ENCODE peak calls at places on chromosomes 4 and X, in four cellular contexts. C is GM12878, K is HepG2, V is H1. L is an unnamed sample.

GRCh38 chrX:78048036-78048435 is 56.0 kb upstream of the PGK1 start:
- DNase-seq in V (no peak), C (no peak), K (no peak), L (no peak)

GRCh38 chrX:43481601-43482000 is 174.5 kb upstream of the MAOA start:
- DNase-seq in K (no peak), C (no peak), V (no peak), L (no peak)

GRCh38 chr4:6198768-6199343 is 1.5 kb downstream of the JAKMIP1 start:
- DNase-seq in V (peak), C (no peak), K (no peak), L (no peak)

GRCh38 chrX:12065251-12065650 is 73.0 kb upstream of the FRMPD4 start:
- DNase-seq in C (no peak), K (no peak), V (peak), L (peak)

GRCh38 chr4:153988446-153988845 is 199.6 kb upstream of the SFRP2 start:
- DNase-seq in K (no peak), C (no peak), V (no peak), L (no peak)

GRCh38 chr4:127698789-127699200 is 31.4 kb upstream of the SLC25A31 start:
- DNase-seq in V (no peak), C (peak), K (no peak), L (no peak)

GRCh38 chrX:72466493-72466892 is 106.2 kb downstream of the HDAC8 start:
- DNase-seq in V (no peak), K (no peak), C (no peak), L (no peak)

GRCh38 chrX:16258936-16259335 is 91.7 kb downstream of the MAGEB17 start:
- DNase-seq in K (no peak), C (no peak), V (no peak), L (no peak)

GRCh38 chr4:76305033-76305687 is 1.4 kb upstream of the STBD1 start:
- DNase-seq in K (no peak), C (no peak), V (no peak), L (no peak)

GRCh38 chr4:117560329-117560728 is 474.0 kb upstream of the NDST3 start:
- DNase-seq in C (no peak), V (no peak), K (no peak), L (no peak)

GRCh38 chr4:13599159-13599558 is 28.4 kb downstream of the BOD1L1 start:
- DNase-seq in K (no peak), C (no peak), V (peak), L (peak)

GRCh38 chr4:139910106-139910505 is 243.9 kb downstream of the MAML3 start:
- DNase-seq in C (no peak), V (no peak), K (no peak), L (no peak)

GRCh38 chrX:140360284-140360683 is 144.6 kb downstream of the SOX3 start:
- DNase-seq in C (no peak), K (no peak), V (no peak), L (no peak)

GRCh38 chrX:24479924-24480722 is 15.0 kb downstream of the PDK3 start:
- DNase-seq in K (no peak), C (peak), V (no peak), L (no peak)

GRCh38 chr4:89586864-89587263 is 250.1 kb downstream of the SNCA start:
- DNase-seq in K (no peak), C (no peak), V (no peak), L (no peak)

GRCh38 chr4:180164799-180165198 is 2078.4 kb upstream of the TENM3 start:
- DNase-seq in C (no peak), K (peak), V (no peak), L (no peak)

GRCh38 chr4:116015062-116015461 is 901.6 kb upstream of the NDST4 start:
- DNase-seq in C (no peak), K (no peak), V (no peak), L (no peak)

GRCh38 chr4:158670975-158671664 is 567 bp downstream of the C4orf46 start:
- DNase-seq in V (no peak), K (peak), C (peak), L (no peak)

GRCh38 chr4:183286590-183287308 is 33.3 kb downstream of the CLDN22 start:
- DNase-seq in K (no peak), V (no peak), C (no peak), L (no peak)

GRCh38 chr4:176902710-176903323 is 110.1 kb upstream of the VEGFC start:
- DNase-seq in V (no peak), C (peak), K (no peak), L (no peak)

GRCh38 chr4:145539677-145540076 is 58.0 kb downstream of the SMAD1 start:
- DNase-seq in V (no peak), C (no peak), K (no peak), L (no peak)

GRCh38 chr4:173167793-173168395 is 717 bp upstream of the GALNT7 start:
- DNase-seq in K (no peak), V (no peak), C (no peak), L (no peak)

GRCh38 chrX:40952855-40953254 is 132.4 kb upstream of the USP9X start:
- DNase-seq in K (no peak), C (peak), V (no peak), L (no peak)

GRCh38 chr4:95499176-95499760 is 49.5 kb downstream of the UNC5C start:
- DNase-seq in K (no peak), C (no peak), V (no peak), L (no peak)

GRCh38 chr4:130073145-130073790 is 977.3 kb downstream of the C4orf33 start:
- DNase-seq in K (peak), V (no peak), C (no peak), L (no peak)

GRCh38 chrX:27136325-27136724 is 326.8 kb downstream of the PPP4R3C start:
- DNase-seq in V (no peak), C (no peak), K (no peak), L (no peak)

GRCh38 chr4:56723201-56723605 is 42.1 kb upstream of the HOPX start:
- DNase-seq in C (no peak), K (no peak), V (no peak), L (no peak)

GRCh38 chr4:8601556-8601955 is 9.0 kb downstream of the CPZ start:
- DNase-seq in K (no peak), V (no peak), C (no peak), L (no peak)

GRCh38 chr4:18109677-18110076 is 88.1 kb upstream of the LCORL start:
- DNase-seq in V (no peak), K (no peak), C (no peak), L (no peak)

GRCh38 chrX:53354669-53355068 is 67.8 kb downstream of the SMC1A start:
- DNase-seq in V (no peak), C (no peak), K (no peak), L (no peak)

GRCh38 chr4:1842339-1842895 is 13.5 kb downstream of the LETM1 start:
- DNase-seq in V (no peak), C (no peak), K (no peak), L (no peak)
- TF ChIP-seq SUZ12 in V (no peak), C (no peak), K (no peak), L (no peak)

GRCh38 chrX:63675716-63676115 is 109.3 kb downstream of the ARHGEF9 start:
- DNase-seq in V (no peak), C (no peak), K (no peak), L (no peak)
- TF ChIP-seq ZNF274 in V (no peak), C (no peak), K (no peak), L (no peak)

DNA sequence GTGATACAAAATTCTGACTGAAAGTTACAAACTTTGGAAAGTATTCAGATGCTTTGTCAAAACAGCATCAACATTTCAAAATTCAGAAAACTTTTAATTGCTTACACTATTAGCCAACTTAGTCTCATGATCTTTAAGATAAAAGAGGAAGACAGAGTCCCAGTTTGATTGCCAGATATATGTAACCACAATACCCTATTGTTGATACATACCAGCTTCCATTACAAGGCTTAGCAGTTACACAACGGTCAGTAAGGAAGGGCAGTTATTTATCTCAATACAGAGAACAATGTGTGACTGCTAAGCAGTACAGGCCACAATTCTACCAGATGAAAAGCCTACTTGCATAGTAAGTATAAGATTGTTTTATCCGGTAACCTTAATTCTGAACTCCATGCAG is 138.4 kb downstream of the SPANXN3 start:
- DNase-seq in V (no peak), K (no peak), C (no peak), L (no peak)
- TF ChIP-seq SUZ12 in V (no peak), K (no peak), C (no peak), L (no peak)

GRCh38 chr4:101418055-101418454 is 70.7 kb upstream of the PPP3CA start:
- DNase-seq in K (no peak), C (peak), V (no peak), L (no peak)

GRCh38 chr4:101414496-101414895 is 67.2 kb upstream of the PPP3CA start:
- DNase-seq in C (no peak), K (no peak), V (no peak), L (no peak)

GRCh38 chr4:101417046-101417445 is 69.7 kb upstream of the PPP3CA start:
- DNase-seq in K (no peak), C (no peak), V (no peak), L (no peak)

GRCh38 chr4:101418466-101418865 is 71.1 kb upstream of the PPP3CA start:
- DNase-seq in C (no peak), K (no peak), V (no peak), L (no peak)

DNA sequence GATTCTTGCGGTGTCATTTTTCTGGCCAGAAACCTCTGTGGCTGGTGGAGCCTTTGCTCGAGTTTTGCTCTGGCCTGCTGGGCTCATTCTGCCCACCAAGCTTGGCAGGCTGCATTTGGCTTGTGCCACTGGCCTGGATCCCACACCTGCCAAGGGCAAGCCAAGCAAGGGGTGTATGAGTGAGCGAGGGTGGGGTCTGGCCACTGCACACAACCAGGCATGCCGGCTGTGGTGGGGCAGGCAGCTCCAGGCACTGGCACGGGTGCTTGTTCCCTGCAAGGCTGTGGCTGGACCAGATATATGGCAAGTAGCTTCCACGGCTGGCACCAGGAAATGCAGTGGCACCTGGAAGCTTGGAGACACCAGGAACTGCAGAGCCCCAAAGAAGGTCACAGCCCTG is 68.6 kb upstream of the PPP3CA start:
- DNase-seq in K (no peak), C (no peak), V (no peak), L (no peak)
- TF ChIP-seq ZNF274 in K (no peak), C (no peak), V (no peak), L (no peak)

GRCh38 chrX:107674480-107675364 is 46.4 kb downstream of the PRPS1 start:
- DNase-seq in K (no peak), C (no peak), V (no peak), L (no peak)

GRCh38 chrX:107673401-107673800 is 45.1 kb downstream of the PRPS1 start:
- DNase-seq in K (no peak), V (no peak), C (no peak), L (no peak)

GRCh38 chrX:107672955-107673378 is 44.7 kb downstream of the PRPS1 start:
- DNase-seq in V (no peak), C (no peak), K (peak), L (no peak)

GRCh38 chrX:107675365-107675654 is 47.0 kb downstream of the PRPS1 start:
- DNase-seq in K (no peak), V (no peak), C (no peak), L (no peak)

GRCh38 chrX:107673933-107674479 is 45.7 kb downstream of the PRPS1 start:
- DNase-seq in C (peak), V (no peak), K (no peak), L (no peak)
- TF ChIP-seq SUZ12 in C (no peak), V (no peak), K (no peak), L (no peak)

GRCh38 chr4:69594382-69594781 is 45.1 kb downstream of the UGT2A2 start:
- DNase-seq in K (peak), C (no peak), V (no peak), L (no peak)
- TF ChIP-seq ZNF274 in K (no peak), C (no peak), V (no peak), L (no peak)

DNA sequence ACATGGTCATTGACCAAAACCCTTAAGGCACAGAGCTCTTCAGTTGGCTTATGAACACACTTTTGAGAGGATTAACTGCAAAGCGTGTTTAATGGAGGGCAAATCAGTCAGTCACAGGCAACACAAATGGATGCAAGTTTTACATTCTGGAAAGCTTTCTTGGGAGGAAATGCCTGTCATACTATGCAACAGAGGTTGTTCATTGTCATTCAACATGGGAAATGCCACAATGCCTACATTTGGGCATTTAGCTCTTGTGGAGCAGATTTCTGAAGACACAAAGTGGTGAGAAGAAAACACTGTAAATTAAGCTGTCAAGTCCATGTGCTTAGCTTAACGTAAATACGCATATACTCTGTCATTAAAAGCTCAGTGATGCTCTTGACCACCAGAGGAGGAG is 41.0 kb downstream of the CBLL2 start:
- DNase-seq in C (no peak), V (no peak), K (no peak), L (no peak)
- TF ChIP-seq SUZ12 in C (no peak), V (no peak), K (no peak), L (no peak)

L was measured in NT2/D1.